ENCODE peak calls at places on chromosomes 11 and 22, in seven cellular contexts. P is activated effector memory CD4-positive, alpha-beta T cell treated with Interleukin-2 at 50 U/mL for 16 hours; Y is non-pigmented ciliary epithelial cell; N is NCI-H748 treated with DMSO at 0.1 percent for 48 hours; T is CD4-positive, alpha-beta T cell; J is foreskin fibroblast; D is cardiac muscle cell. C is an unnamed sample.

GRCh38 chr11:92552942-92553341 is 328.3 kb downstream of the FAT3 start:
- DNase-seq in T (no peak), P (no peak), N (no peak), J (peak), D (no peak), Y (no peak), C (no peak)

GRCh38 chr11:575324-575995 is 810 bp upstream of the PHRF1 start:
- DNase-seq in P (no peak), N (peak), D (peak), Y (no peak), J (no peak), T (no peak), C (no peak)

GRCh38 chr11:118914178-118914918 is 11.4 kb downstream of the BCL9L start:
- DNase-seq in D (no peak), P (peak), J (no peak), N (no peak), Y (no peak), T (peak), C (peak)

GRCh38 chr11:78168539-78169477 is 19.6 kb downstream of the KCTD21 start:
- DNase-seq in T (no peak), J (peak), P (no peak), D (peak), N (no peak), Y (no peak), C (no peak)

GRCh38 chr11:119481667-119482400 is 58.9 kb upstream of the THY1 start:
- DNase-seq in P (no peak), J (no peak), N (no peak), D (no peak), T (no peak), Y (no peak), C (no peak)

GRCh38 chr22:38017272-38017920 is 33.0 kb upstream of the SOX10 start:
- DNase-seq in T (no peak), J (peak), N (no peak), Y (no peak), D (no peak), P (no peak), C (no peak)

GRCh38 chr11:12687216-12687623 is 13.0 kb downstream of the TEAD1 start:
- DNase-seq in Y (no peak), J (no peak), N (no peak), T (no peak), P (no peak), D (no peak), C (no peak)

GRCh38 chr22:42168476-42168875 is 37.9 kb upstream of the CYP2D6 start:
- DNase-seq in Y (no peak), N (no peak), D (no peak), J (no peak), P (no peak), T (no peak), C (no peak)

GRCh38 chr11:59426361-59427067 is at the start of gene OR5A2:
- DNase-seq in N (peak), P (no peak), J (no peak), Y (no peak), T (no peak), D (no peak), C (no peak)